ENCODE peak calls at places on chromosomes 12 and 14, in four cellular contexts. N, E, D and S are unnamed samples.

GRCh38 chr14:72169521-72169920 is 237.3 kb downstream of the RGS6 start:
- DNase-seq in N (no peak), E (no peak), D (peak), S (no peak)

GRCh38 chr14:20609215-20610001 is 18.2 kb upstream of the RNASE12 start:
- DNase-seq in N (no peak), E (peak), D (peak), S (peak)

GRCh38 chr12:52903285-52903854 is 1.5 kb downstream of the KRT8 start:
- DNase-seq in N (peak), E (peak), D (peak), S (peak)

GRCh38 chr12:88579941-88580871 is at the start of gene KITLG:
- DNase-seq in N (peak), E (peak), D (peak), S (peak)

GRCh38 chr12:8145754-8146415 is 10.9 kb upstream of the ZNF705A start:
- DNase-seq in N (peak), E (no peak), D (no peak), S (no peak)

GRCh38 chr12:19451196-19451595 is 11.9 kb downstream of the AEBP2 start:
- DNase-seq in N (no peak), E (no peak), D (no peak), S (no peak)

GRCh38 chr14:101600336-101600890 is 39.1 kb downstream of the DIO3 start:
- DNase-seq in N (no peak), E (no peak), D (no peak), S (no peak)

GRCh38 chr14:88142990-88143389 is 138.1 kb downstream of the GPR65 start:
- DNase-seq in N (no peak), E (no peak), D (no peak), S (no peak)

GRCh38 chr14:45135181-45135580 is 549 bp upstream of the FANCM start:
- DNase-seq in N (no peak), E (no peak), D (no peak), S (no peak)

GRCh38 chr12:90280564-90281058 is 572.0 kb upstream of the ATP2B1 start:
- DNase-seq in N (no peak), E (no peak), D (no peak), S (no peak)

GRCh38 chr12:27937768-27938167 is 34.8 kb downstream of the PTHLH start:
- DNase-seq in N (no peak), E (no peak), D (no peak), S (no peak)

GRCh38 chr12:115569694-115570093 is 707.8 kb downstream of the MED13L start:
- DNase-seq in N (no peak), E (no peak), D (no peak), S (peak)

GRCh38 chr14:67837011-67837624 is 17.5 kb downstream of the RAD51B start:
- DNase-seq in N (no peak), E (peak), D (peak), S (peak)

GRCh38 chr12:60529261-60529660 is 933.4 kb downstream of the SLC16A7 start:
- DNase-seq in N (no peak), E (no peak), D (no peak), S (no peak)

GRCh38 chr12:6613015-6613775 is 6.0 kb upstream of the CHD4 start:
- DNase-seq in N (no peak), E (no peak), D (peak), S (peak)

GRCh38 chr12:86513206-86513605 is 257.0 kb upstream of the MGAT4C start:
- DNase-seq in N (no peak), E (no peak), D (no peak), S (no peak)

GRCh38 chr12:27176765-27177164 is 67.3 kb upstream of the STK38L start:
- DNase-seq in N (no peak), E (peak), D (no peak), S (no peak)

GRCh38 chr12:68903511-68903910 is 29.5 kb downstream of the CPM start:
- DNase-seq in N (no peak), E (no peak), D (no peak), S (no peak)

GRCh38 chr12:30813741-30814687 is 59.3 kb upstream of the CAPRIN2 start:
- DNase-seq in N (no peak), E (no peak), D (no peak), S (no peak)

GRCh38 chr12:52907092-52907810 is 2.4 kb upstream of the KRT8 start:
- DNase-seq in N (no peak), E (peak), D (peak), S (peak)

GRCh38 chr12:1367331-1367730 is 227.1 kb downstream of the FBXL14 start:
- DNase-seq in N (no peak), E (no peak), D (no peak), S (peak)

GRCh38 chr12:3820122-3820521 is 53.1 kb downstream of the PARP11 start:
- DNase-seq in N (no peak), E (no peak), D (no peak), S (peak)

GRCh38 chr14:32530800-32531199 is 201.7 kb downstream of the AKAP6 start:
- DNase-seq in N (no peak), E (no peak), D (no peak), S (no peak)

GRCh38 chr14:64080452-64080851 is 213.7 kb downstream of the ESR2 start:
- DNase-seq in N (no peak), E (no peak), D (no peak), S (no peak)

GRCh38 chr14:103071544-103072251 is 12.3 kb upstream of the LBHD2 start:
- DNase-seq in N (no peak), E (no peak), D (no peak), S (no peak)

GRCh38 chr12:57242691-57243454 is 8.1 kb downstream of the STAC3 start:
- DNase-seq in N (peak), E (peak), D (peak), S (peak)

GRCh38 chr12:20212658-20213387 is 155.5 kb upstream of the PDE3A start:
- DNase-seq in N (peak), E (peak), D (no peak), S (no peak)

GRCh38 chr12:642633-643477 is 20.4 kb downstream of the NINJ2 start:
- DNase-seq in N (no peak), E (peak), D (peak), S (no peak)

GRCh38 chr12:42332301-42332894 is 6.4 kb downstream of the PPHLN1 start:
- DNase-seq in N (no peak), E (peak), D (peak), S (peak)

DNA sequence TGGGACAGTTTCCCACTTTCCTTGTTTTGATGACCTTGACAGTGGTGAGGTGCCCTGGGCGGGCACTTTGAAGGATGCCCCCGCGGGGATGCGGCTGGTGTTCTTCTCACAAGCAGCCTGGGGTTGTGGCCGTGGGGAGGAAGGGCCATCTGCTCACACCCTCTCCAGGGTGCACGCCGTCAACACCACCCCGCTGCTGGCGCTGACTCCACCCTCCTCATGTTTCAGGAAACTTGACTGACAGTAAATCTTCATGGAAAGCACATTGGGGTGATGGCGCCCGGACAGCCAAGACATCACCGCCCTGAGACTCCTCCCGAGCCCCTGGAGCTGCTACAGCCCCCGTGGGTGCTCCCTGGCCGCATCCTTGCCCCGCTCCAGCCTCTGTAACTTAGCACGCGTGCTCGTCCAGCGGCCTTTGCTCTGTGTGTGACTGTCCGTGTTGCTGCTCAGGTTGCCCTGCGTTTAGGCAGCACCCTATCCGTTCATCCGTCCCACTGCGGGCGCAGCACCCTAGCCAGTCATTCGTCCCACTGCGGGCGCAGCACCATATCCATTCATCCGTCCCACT is 150.2 kb upstream of the C14orf180 start:
- DNase-seq in N (no peak), E (no peak), D (no peak), S (no peak)
- TF ChIP-seq PHF8 in N (no peak), E (no peak), D (no peak), S (no peak)

GRCh38 chr12:116881325-116881866 is at the start of gene HRK:
- DNase-seq in N (no peak), E (no peak), D (no peak), S (no peak)

GRCh38 chr12:116879509-116880212 is 1.6 kb downstream of the HRK start:
- DNase-seq in N (no peak), E (no peak), D (no peak), S (no peak)

GRCh38 chr12:116881867-116882507 is 746 bp upstream of the HRK start:
- DNase-seq in N (no peak), E (no peak), D (no peak), S (no peak)

GRCh38 chr12:116880213-116880816 is 926 bp downstream of the HRK start:
- DNase-seq in N (no peak), E (no peak), D (no peak), S (no peak)

GRCh38 chr12:116880817-116881324 is 370 bp downstream of the HRK start:
- DNase-seq in N (peak), E (peak), D (peak), S (peak)
- TF ChIP-seq PHF8 in N (no peak), E (no peak), D (peak), S (no peak)

DNA sequence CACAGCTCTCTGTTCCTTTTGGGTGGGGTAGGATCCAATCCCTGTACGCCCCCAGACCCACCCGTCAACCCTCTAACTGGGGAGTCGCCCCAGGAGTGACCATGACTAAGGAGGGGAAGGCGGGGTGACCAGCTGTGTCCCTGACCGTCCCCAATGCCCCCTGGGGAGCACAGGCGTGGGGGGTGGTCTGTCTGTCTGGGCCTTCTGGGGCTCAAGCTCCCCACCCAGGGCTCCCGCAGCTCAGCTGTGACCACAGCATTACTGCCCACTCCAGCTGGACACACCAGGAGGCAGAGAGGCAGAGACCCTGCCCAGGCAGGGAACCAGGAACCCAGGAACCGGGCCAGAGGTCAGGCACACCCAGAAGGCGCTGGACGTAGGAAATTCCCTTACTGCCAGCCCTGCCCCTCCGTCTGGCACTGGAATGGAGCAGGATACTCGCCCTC is 871 bp downstream of the INF2 start:
- DNase-seq in N (no peak), E (no peak), D (no peak), S (no peak)
- TF ChIP-seq PHF8 in N (no peak), E (no peak), D (no peak), S (no peak)

GRCh38 chr12:105359840-105360239 is 29.3 kb downstream of the C12orf75 start:
- DNase-seq in N (no peak), E (no peak), D (no peak), S (no peak)
- TF ChIP-seq PHF8 in N (no peak), E (no peak), D (no peak), S (no peak)

GRCh38 chr12:9404031-9404430 is 195.8 kb upstream of the PZP start:
- DNase-seq in N (no peak), E (no peak), D (no peak), S (no peak)

GRCh38 chr12:9405861-9406563 is 197.8 kb upstream of the PZP start:
- DNase-seq in N (no peak), E (no peak), D (no peak), S (no peak)

GRCh38 chr12:9406564-9407424 is 198.6 kb upstream of the PZP start:
- DNase-seq in N (no peak), E (no peak), D (no peak), S (no peak)

GRCh38 chr12:9404469-9405260 is 196.5 kb upstream of the PZP start:
- DNase-seq in N (no peak), E (no peak), D (no peak), S (no peak)
- TF ChIP-seq PHF8 in N (no peak), E (no peak), D (no peak), S (no peak)

GRCh38 chr14:92503756-92504491 is 9.7 kb upstream of the RIN3 start:
- DNase-seq in N (no peak), E (peak), D (no peak), S (peak)
- TF ChIP-seq PHF8 in N (no peak), E (no peak), D (no peak), S (no peak)